ENCODE peak calls at places on chromosomes 1 and 21, in six cellular contexts. One of them, this sample, is unnamed.

GRCh38 chr1:151570819-151571218 is 30.7 kb downstream of the TUFT1 start:
- DNase-seq in HFF-Myc: no peak
- DNase-seq in prostate gland: no peak
- DNase-seq in activated CD4-positive, alpha-beta T cell treated with anti-CD3 and anti-CD28 coated beads, Interleukin-2, amount 10 ng/mL, durations not matched to agents 24 days and 14 days: no peak
- DNase-seq in activated T-cell treated with anti-CD3 and anti-CD28 coated beads for 4 hours: no peak
- DNase-seq in M059J: no peak
- DNase-seq in this sample: no peak

GRCh38 chr1:29959356-29959755 is 723.0 kb downstream of the PTPRU start:
- DNase-seq in HFF-Myc: no peak
- DNase-seq in prostate gland: no peak
- DNase-seq in activated CD4-positive, alpha-beta T cell treated with anti-CD3 and anti-CD28 coated beads, Interleukin-2, amount 10 ng/mL, durations not matched to agents 24 days and 14 days: no peak
- DNase-seq in activated T-cell treated with anti-CD3 and anti-CD28 coated beads for 4 hours: no peak
- DNase-seq in M059J: no peak
- DNase-seq in this sample: no peak

GRCh38 chr1:17735791-17736190 is 19.3 kb upstream of the ACTL8 start:
- DNase-seq in HFF-Myc: no peak
- DNase-seq in prostate gland: no peak
- DNase-seq in activated CD4-positive, alpha-beta T cell treated with anti-CD3 and anti-CD28 coated beads, Interleukin-2, amount 10 ng/mL, durations not matched to agents 24 days and 14 days: no peak
- DNase-seq in activated T-cell treated with anti-CD3 and anti-CD28 coated beads for 4 hours: no peak
- DNase-seq in M059J: no peak
- DNase-seq in this sample: no peak

GRCh38 chr1:87179076-87179475 is 149.6 kb upstream of the LMO4 start:
- DNase-seq in HFF-Myc: no peak
- DNase-seq in prostate gland: no peak
- DNase-seq in activated CD4-positive, alpha-beta T cell treated with anti-CD3 and anti-CD28 coated beads, Interleukin-2, amount 10 ng/mL, durations not matched to agents 24 days and 14 days: no peak
- DNase-seq in activated T-cell treated with anti-CD3 and anti-CD28 coated beads for 4 hours: no peak
- DNase-seq in M059J: no peak
- DNase-seq in this sample: no peak

GRCh38 chr1:238241607-238242006 is 350.9 kb upstream of the ZP4 start:
- DNase-seq in HFF-Myc: no peak
- DNase-seq in prostate gland: no peak
- DNase-seq in activated CD4-positive, alpha-beta T cell treated with anti-CD3 and anti-CD28 coated beads, Interleukin-2, amount 10 ng/mL, durations not matched to agents 24 days and 14 days: no peak
- DNase-seq in activated T-cell treated with anti-CD3 and anti-CD28 coated beads for 4 hours: no peak
- DNase-seq in M059J: no peak
- DNase-seq in this sample: no peak

GRCh38 chr1:22208265-22208972 is 65.5 kb upstream of the WNT4 start:
- DNase-seq in HFF-Myc: no peak
- DNase-seq in prostate gland: no peak
- DNase-seq in activated CD4-positive, alpha-beta T cell treated with anti-CD3 and anti-CD28 coated beads, Interleukin-2, amount 10 ng/mL, durations not matched to agents 24 days and 14 days: no peak
- DNase-seq in activated T-cell treated with anti-CD3 and anti-CD28 coated beads for 4 hours: no peak
- DNase-seq in M059J: no peak
- DNase-seq in this sample: no peak

GRCh38 chr1:46197551-46198025 is 646 bp downstream of the POMGNT1 start:
- DNase-seq in HFF-Myc: no peak
- DNase-seq in prostate gland: no peak
- DNase-seq in activated CD4-positive, alpha-beta T cell treated with anti-CD3 and anti-CD28 coated beads, Interleukin-2, amount 10 ng/mL, durations not matched to agents 24 days and 14 days: no peak
- DNase-seq in activated T-cell treated with anti-CD3 and anti-CD28 coated beads for 4 hours: no peak
- DNase-seq in M059J: no peak
- DNase-seq in this sample: no peak

GRCh38 chr1:155078496-155079209 is at the start of gene EFNA3:
- DNase-seq in HFF-Myc: no peak
- DNase-seq in prostate gland: peak; percentile 76
- DNase-seq in activated CD4-positive, alpha-beta T cell treated with anti-CD3 and anti-CD28 coated beads, Interleukin-2, amount 10 ng/mL, durations not matched to agents 24 days and 14 days: peak; percentile 92
- DNase-seq in activated T-cell treated with anti-CD3 and anti-CD28 coated beads for 4 hours: peak; percentile 57
- DNase-seq in M059J: peak; percentile 38
- DNase-seq in this sample: no peak

GRCh38 chr1:246497331-246497915 is 9.7 kb downstream of the SMYD3 start:
- DNase-seq in HFF-Myc: peak; percentile 66
- DNase-seq in prostate gland: peak; percentile 37
- DNase-seq in activated CD4-positive, alpha-beta T cell treated with anti-CD3 and anti-CD28 coated beads, Interleukin-2, amount 10 ng/mL, durations not matched to agents 24 days and 14 days: peak; percentile 81
- DNase-seq in activated T-cell treated with anti-CD3 and anti-CD28 coated beads for 4 hours: peak; percentile 14
- DNase-seq in M059J: peak; percentile 75
- DNase-seq in this sample: peak; percentile 17

GRCh38 chr1:174289644-174290310 is 130.5 kb downstream of the RABGAP1L start:
- DNase-seq in HFF-Myc: no peak
- DNase-seq in prostate gland: no peak
- DNase-seq in activated CD4-positive, alpha-beta T cell treated with anti-CD3 and anti-CD28 coated beads, Interleukin-2, amount 10 ng/mL, durations not matched to agents 24 days and 14 days: no peak
- DNase-seq in activated T-cell treated with anti-CD3 and anti-CD28 coated beads for 4 hours: no peak
- DNase-seq in M059J: no peak
- DNase-seq in this sample: no peak

GRCh38 chr21:46227811-46228344 is 696 bp downstream of the LSS start:
- DNase-seq in HFF-Myc: no peak
- DNase-seq in prostate gland: no peak
- DNase-seq in activated CD4-positive, alpha-beta T cell treated with anti-CD3 and anti-CD28 coated beads, Interleukin-2, amount 10 ng/mL, durations not matched to agents 24 days and 14 days: peak; percentile 69
- DNase-seq in activated T-cell treated with anti-CD3 and anti-CD28 coated beads for 4 hours: no peak
- DNase-seq in M059J: no peak
- DNase-seq in this sample: no peak

GRCh38 chr1:201602413-201603265 is 63.7 kb downstream of the NAV1 start:
- DNase-seq in HFF-Myc: peak; percentile 56
- DNase-seq in prostate gland: no peak
- DNase-seq in activated CD4-positive, alpha-beta T cell treated with anti-CD3 and anti-CD28 coated beads, Interleukin-2, amount 10 ng/mL, durations not matched to agents 24 days and 14 days: no peak
- DNase-seq in activated T-cell treated with anti-CD3 and anti-CD28 coated beads for 4 hours: no peak
- DNase-seq in M059J: peak; percentile 98
- DNase-seq in this sample: no peak

GRCh38 chr1:41733725-41734124 is 185.0 kb downstream of the HIVEP3 start:
- DNase-seq in HFF-Myc: no peak
- DNase-seq in prostate gland: no peak
- DNase-seq in activated CD4-positive, alpha-beta T cell treated with anti-CD3 and anti-CD28 coated beads, Interleukin-2, amount 10 ng/mL, durations not matched to agents 24 days and 14 days: no peak
- DNase-seq in activated T-cell treated with anti-CD3 and anti-CD28 coated beads for 4 hours: no peak
- DNase-seq in M059J: no peak
- DNase-seq in this sample: no peak

GRCh38 chr1:87572891-87573290 is 244.2 kb downstream of the LMO4 start:
- DNase-seq in HFF-Myc: no peak
- DNase-seq in prostate gland: no peak
- DNase-seq in activated CD4-positive, alpha-beta T cell treated with anti-CD3 and anti-CD28 coated beads, Interleukin-2, amount 10 ng/mL, durations not matched to agents 24 days and 14 days: no peak
- DNase-seq in activated T-cell treated with anti-CD3 and anti-CD28 coated beads for 4 hours: no peak
- DNase-seq in M059J: no peak
- DNase-seq in this sample: no peak

GRCh38 chr1:99808391-99809115 is 41.6 kb upstream of the AGL start:
- DNase-seq in HFF-Myc: peak; percentile 88
- DNase-seq in prostate gland: peak; percentile 58
- DNase-seq in activated CD4-positive, alpha-beta T cell treated with anti-CD3 and anti-CD28 coated beads, Interleukin-2, amount 10 ng/mL, durations not matched to agents 24 days and 14 days: peak; percentile 85
- DNase-seq in activated T-cell treated with anti-CD3 and anti-CD28 coated beads for 4 hours: peak; percentile 16
- DNase-seq in M059J: peak; percentile 90
- DNase-seq in this sample: peak; percentile 80

GRCh38 chr1:183075861-183076260 is 52.6 kb downstream of the LAMC1 start:
- DNase-seq in HFF-Myc: no peak
- DNase-seq in prostate gland: no peak
- DNase-seq in activated CD4-positive, alpha-beta T cell treated with anti-CD3 and anti-CD28 coated beads, Interleukin-2, amount 10 ng/mL, durations not matched to agents 24 days and 14 days: no peak
- DNase-seq in activated T-cell treated with anti-CD3 and anti-CD28 coated beads for 4 hours: no peak
- DNase-seq in M059J: peak; percentile 25
- DNase-seq in this sample: no peak

GRCh38 chr1:115322631-115323030 is 15.4 kb downstream of the NGF start:
- DNase-seq in HFF-Myc: no peak
- DNase-seq in prostate gland: no peak
- DNase-seq in activated CD4-positive, alpha-beta T cell treated with anti-CD3 and anti-CD28 coated beads, Interleukin-2, amount 10 ng/mL, durations not matched to agents 24 days and 14 days: no peak
- DNase-seq in activated T-cell treated with anti-CD3 and anti-CD28 coated beads for 4 hours: no peak
- DNase-seq in M059J: peak; percentile 86
- DNase-seq in this sample: no peak

GRCh38 chr1:111856411-111857135 is 100.9 kb downstream of the DDX20 start:
- DNase-seq in HFF-Myc: no peak
- DNase-seq in prostate gland: peak; percentile 17
- DNase-seq in activated CD4-positive, alpha-beta T cell treated with anti-CD3 and anti-CD28 coated beads, Interleukin-2, amount 10 ng/mL, durations not matched to agents 24 days and 14 days: no peak
- DNase-seq in activated T-cell treated with anti-CD3 and anti-CD28 coated beads for 4 hours: no peak
- DNase-seq in M059J: no peak
- DNase-seq in this sample: no peak

GRCh38 chr1:177848577-177848976 is 121.3 kb downstream of the SEC16B start:
- DNase-seq in HFF-Myc: no peak
- DNase-seq in prostate gland: no peak
- DNase-seq in activated CD4-positive, alpha-beta T cell treated with anti-CD3 and anti-CD28 coated beads, Interleukin-2, amount 10 ng/mL, durations not matched to agents 24 days and 14 days: no peak
- DNase-seq in activated T-cell treated with anti-CD3 and anti-CD28 coated beads for 4 hours: no peak
- DNase-seq in M059J: peak; percentile 42
- DNase-seq in this sample: no peak

This sample was measured in KG1.